ENCODE peak calls at places on chromosomes 13 and 19, in six cellular contexts. G, P, C, Y, F and V are unnamed samples.

GRCh38 chr19:35236638-35237400 is 8.3 kb upstream of the FAM187B start:
- DNase-seq in G (no peak), P (no peak), C (no peak), Y (no peak), F (no peak), V (no peak)

GRCh38 chr19:10625003-10625761 is at the start of gene SLC44A2:
- DNase-seq in G (no peak), P (no peak), C (peak; percentile 91), Y (peak; percentile 51), F (peak; percentile 97), V (peak; percentile 29)

GRCh38 chr19:48798937-48799336 is 11.9 kb downstream of the BCAT2 start:
- DNase-seq in G (no peak), P (no peak), C (peak; percentile 66), Y (no peak), F (no peak), V (no peak)

GRCh38 chr13:113137656-113138292 is 15.2 kb downstream of the F10 start:
- DNase-seq in G (no peak), P (no peak), C (peak; percentile 23), Y (no peak), F (no peak), V (no peak)

GRCh38 chr13:74442751-74443150 is 308.5 kb upstream of the KLF12 start:
- DNase-seq in G (no peak), P (no peak), C (no peak), Y (no peak), F (no peak), V (no peak)

GRCh38 chr13:110201114-110201513 is 105.8 kb downstream of the COL4A1 start:
- DNase-seq in G (no peak), P (no peak), C (no peak), Y (no peak), F (no peak), V (no peak)

GRCh38 chr19:41861846-41862245 is 1.8 kb downstream of the RPS19 start:
- DNase-seq in G (no peak), P (no peak), C (no peak), Y (no peak), F (no peak), V (no peak)

GRCh38 chr13:27188239-27188638 is 16.6 kb upstream of the USP12 start:
- DNase-seq in G (no peak), P (no peak), C (no peak), Y (no peak), F (peak; percentile 33), V (no peak)

GRCh38 chr19:54203151-54203611 is 2.5 kb downstream of the RPS9 start:
- DNase-seq in G (no peak), P (no peak), C (no peak), Y (peak; percentile 30), F (peak; percentile 61), V (peak; percentile 54)

GRCh38 chr13:40316301-40316700 is 350.1 kb downstream of the FOXO1 start:
- DNase-seq in G (no peak), P (peak; percentile 11), C (no peak), Y (no peak), F (no peak), V (peak; percentile 18)

GRCh38 chr13:86591862-86592261 is 792.6 kb upstream of the SLITRK6 start:
- DNase-seq in G (no peak), P (no peak), C (no peak), Y (peak; percentile 9), F (no peak), V (peak; percentile 67)

GRCh38 chr13:100645382-100645781 is 29.2 kb downstream of the TMTC4 start:
- DNase-seq in G (no peak), P (no peak), C (no peak), Y (no peak), F (no peak), V (no peak)

GRCh38 chr19:51572415-51572814 is 1.3 kb downstream of the ZNF175 start:
- DNase-seq in G (no peak), P (no peak), C (no peak), Y (peak; percentile 16), F (no peak), V (no peak)

GRCh38 chr19:42528354-42529247 is at the start of gene CEACAM1:
- DNase-seq in G (peak; percentile 28), P (peak; percentile 32), C (no peak), Y (no peak), F (peak; percentile 89), V (peak; percentile 7)